ENCODE peak calls at places on chromosomes 4 and X, in ten cellular contexts. N, E, Z, W, I, T, R, Q, L and J are unnamed samples.

GRCh38 chr4:112251044-112251632 is 19.6 kb downstream of the AP1AR start:
- DNase-seq in N (peak; percentile 46), E (no peak), Z (no peak), W (no peak), I (no peak), T (no peak), R (no peak), Q (no peak), L (no peak), J (no peak)

GRCh38 chrX:52422884-52423283 is 54.1 kb downstream of the XAGE2 start:
- DNase-seq in N (peak; percentile 84), E (no peak), Z (peak; percentile 69), W (no peak), I (no peak), T (no peak), R (no peak), Q (peak; percentile 28), L (no peak), J (peak; percentile 71)

GRCh38 chr4:1328267-1329155 is 18.5 kb upstream of the UVSSA start:
- DNase-seq in N (no peak), E (peak; percentile 57), Z (no peak), W (no peak), I (no peak), T (no peak), R (no peak), Q (no peak), L (no peak), J (no peak)

GRCh38 chrX:44962944-44963343 is 90.0 kb downstream of the KDM6A start:
- DNase-seq in N (no peak), E (no peak), Z (no peak), W (no peak), I (no peak), T (no peak), R (no peak), Q (no peak), L (no peak), J (no peak)

GRCh38 chr4:36399762-36400353 is 118.4 kb downstream of the DTHD1 start:
- DNase-seq in N (peak; percentile 3), E (no peak), Z (peak; percentile 7), W (peak; percentile 51), I (peak; percentile 51), T (peak; percentile 36), R (peak; percentile 14), Q (peak; percentile 53), L (peak; percentile 28), J (peak; percentile 7)

GRCh38 chrX:149572743-149573142 is 14.5 kb downstream of the MAGEA9B start:
- DNase-seq in N (no peak), E (no peak), Z (no peak), W (no peak), I (no peak), T (no peak), R (no peak), Q (no peak), L (no peak), J (no peak)

GRCh38 chr4:151564321-151564720 is 155.3 kb downstream of the FHIP1A start:
- DNase-seq in N (no peak), E (no peak), Z (no peak), W (no peak), I (no peak), T (no peak), R (no peak), Q (no peak), L (no peak), J (no peak)

GRCh38 chr4:101345596-101346311 is 1.6 kb downstream of the PPP3CA start:
- DNase-seq in N (peak; percentile 51), E (peak; percentile 82), Z (peak; percentile 65), W (peak; percentile 65), I (peak; percentile 51), T (peak; percentile 24), R (no peak), Q (peak; percentile 36), L (peak; percentile 34), J (no peak)

GRCh38 chrX:105543271-105543670 is 279.1 kb upstream of the NRK start:
- DNase-seq in N (no peak), E (no peak), Z (no peak), W (no peak), I (no peak), T (no peak), R (no peak), Q (no peak), L (no peak), J (no peak)

GRCh38 chr4:146098978-146099377 is 76.5 kb upstream of the LSM6 start:
- DNase-seq in N (no peak), E (no peak), Z (no peak), W (no peak), I (no peak), T (no peak), R (no peak), Q (no peak), L (no peak), J (no peak)

GRCh38 chrX:3576886-3577516 is 136.4 kb downstream of the PRKX start:
- DNase-seq in N (peak; percentile 42), E (no peak), Z (peak; percentile 81), W (no peak), I (no peak), T (no peak), R (no peak), Q (no peak), L (no peak), J (no peak)

GRCh38 chr4:54092405-54092759 is 7.6 kb upstream of the GSX2 start:
- DNase-seq in N (no peak), E (no peak), Z (no peak), W (no peak), I (no peak), T (no peak), R (no peak), Q (no peak), L (no peak), J (no peak)

GRCh38 chrX:769796-770195 is 139.2 kb downstream of the SHOX start:
- DNase-seq in N (no peak), E (no peak), Z (no peak), W (no peak), I (no peak), T (no peak), R (no peak), Q (no peak), L (no peak), J (no peak)

GRCh38 chr4:81470456-81471327 is 1.0 kb downstream of the RASGEF1B start:
- DNase-seq in N (no peak), E (peak; percentile 70), Z (peak; percentile 58), W (peak; percentile 48), I (no peak), T (no peak), R (no peak), Q (peak; percentile 19), L (peak; percentile 22), J (no peak)

GRCh38 chrX:56726609-56727008 is 2.4 kb upstream of the NBDY start:
- DNase-seq in N (peak; percentile 64), E (no peak), Z (peak; percentile 66), W (peak; percentile 52), I (peak; percentile 60), T (no peak), R (peak; percentile 53), Q (peak; percentile 56), L (no peak), J (peak; percentile 32)

GRCh38 chrX:54043696-54044125 is 562 bp downstream of the PHF8 start:
- DNase-seq in N (peak; percentile 26), E (peak; percentile 74), Z (no peak), W (no peak), I (peak; percentile 14), T (no peak), R (peak; percentile 28), Q (peak; percentile 33), L (no peak), J (peak; percentile 3)

GRCh38 chr4:149884529-149885206 is 69.0 kb upstream of the IQCM start:
- DNase-seq in N (no peak), E (no peak), Z (no peak), W (no peak), I (peak; percentile 18), T (no peak), R (no peak), Q (no peak), L (no peak), J (no peak)

GRCh38 chr4:8277356-8278008 is 7.9 kb downstream of the HTRA3 start:
- DNase-seq in N (no peak), E (peak; percentile 25), Z (no peak), W (no peak), I (no peak), T (no peak), R (no peak), Q (no peak), L (no peak), J (no peak)

GRCh38 chr4:169649545-169650226 is 29.3 kb downstream of the CLCN3 start:
- DNase-seq in N (no peak), E (peak; percentile 63), Z (peak; percentile 58), W (no peak), I (no peak), T (no peak), R (no peak), Q (no peak), L (no peak), J (peak; percentile 12)